ENCODE peak calls at places on chromosome 21, in six cellular contexts. Q is bronchial epithelial cell, E is AG04450, B is choroid plexus epithelial cell, S is fibroblast of villous mesenchyme, A is astrocyte of the spinal cord. U is an unnamed sample.
A peak's percentile ranks its signal among the peaks of the same experiment; 100 is the strongest.

GRCh38 chr21:35974801-35975200 is 85.5 kb downstream of the SETD4 start:
- DNase-seq in B (peak; percentile 12), Q (peak; percentile 34), E (no peak), A (peak; percentile 66), S (peak; percentile 28), U (no peak)

GRCh38 chr21:39913651-39914145 is 46.5 kb downstream of the PCP4 start:
- DNase-seq in B (no peak), A (no peak), S (no peak), Q (no peak), E (no peak), U (no peak)

GRCh38 chr21:39232926-39233325 is 49.7 kb upstream of the PSMG1 start:
- DNase-seq in Q (no peak), E (no peak), A (peak; percentile 10), S (peak; percentile 33), B (peak; percentile 43), U (no peak)

GRCh38 chr21:41403966-41404365 is 22.1 kb upstream of the MX1 start:
- DNase-seq in A (no peak), E (no peak), B (no peak), S (no peak), Q (no peak), U (no peak)

GRCh38 chr21:43325036-43325435 is 101.9 kb downstream of the SIK1 start:
- DNase-seq in Q (no peak), B (no peak), E (no peak), S (no peak), A (no peak), U (no peak)

GRCh38 chr21:38993561-38993960 is 187.8 kb downstream of the ETS2 start:
- DNase-seq in A (peak; percentile 86), B (peak; percentile 91), Q (peak; percentile 99), E (peak; percentile 68), S (peak; percentile 85), U (peak; percentile 80)

GRCh38 chr21:18142639-18143038 is 102.0 kb upstream of the CHODL start:
- DNase-seq in Q (no peak), E (no peak), B (no peak), S (no peak), A (no peak), U (no peak)

GRCh38 chr21:42031816-42032215 is 21.7 kb upstream of the ZBTB21 start:
- DNase-seq in Q (no peak), A (no peak), S (no peak), B (no peak), E (no peak), U (no peak)

GRCh38 chr21:32413697-32414578 is 1.4 kb downstream of the EVA1C start:
- DNase-seq in S (peak; percentile 75), Q (peak; percentile 40), B (peak; percentile 47), E (no peak), A (peak; percentile 69), U (no peak)

GRCh38 chr21:31559368-31560119 is 99.9 kb upstream of the SOD1 start:
- DNase-seq in S (peak; percentile 68), B (peak; percentile 98), A (peak; percentile 97), E (peak; percentile 42), Q (peak; percentile 83), U (no peak)

GRCh38 chr21:33029975-33030461 is 4.3 kb downstream of the OLIG2 start:
- DNase-seq in E (no peak), S (no peak), B (no peak), Q (no peak), A (no peak), U (no peak)

GRCh38 chr21:39869141-39869818 is 2.0 kb downstream of the PCP4 start:
- DNase-seq in E (no peak), Q (no peak), S (no peak), A (no peak), B (no peak), U (no peak)

GRCh38 chr21:33348728-33349127 is 24.0 kb downstream of the IFNAR1 start:
- DNase-seq in Q (no peak), E (no peak), A (peak; percentile 21), S (no peak), B (peak; percentile 45), U (no peak)

GRCh38 chr21:20822559-20823133 is 175.6 kb upstream of the NCAM2 start:
- DNase-seq in E (no peak), S (no peak), A (no peak), B (peak; percentile 50), Q (no peak), U (no peak)

GRCh38 chr21:14366998-14367397 is 15.9 kb downstream of the HSPA13 start:
- DNase-seq in E (no peak), A (no peak), S (no peak), B (no peak), Q (no peak), U (no peak)

GRCh38 chr21:41024341-41025056 is 143.5 kb upstream of the BACE2 start:
- DNase-seq in E (no peak), Q (no peak), S (no peak), A (peak; percentile 28), B (no peak), U (no peak)

GRCh38 chr21:37565530-37566223 is 199.1 kb downstream of the DYRK1A start:
- DNase-seq in E (no peak), B (peak; percentile 49), A (peak; percentile 46), Q (no peak), S (peak; percentile 80), U (peak; percentile 40)

GRCh38 chr21:41956926-41957729 is 3.3 kb upstream of the C2CD2 start:
- DNase-seq in B (peak; percentile 85), Q (peak; percentile 54), A (peak; percentile 74), S (peak; percentile 79), E (peak; percentile 50), U (peak; percentile 77)

GRCh38 chr21:17451364-17451869 is 61.4 kb upstream of the CXADR start:
- DNase-seq in E (peak; percentile 50), S (peak; percentile 81), A (peak; percentile 76), B (peak; percentile 80), Q (peak; percentile 87), U (peak; percentile 58)

GRCh38 chr21:42309753-42310213 is 5.4 kb downstream of the TFF3 start:
- DNase-seq in Q (peak; percentile 17), A (peak; percentile 4), E (no peak), S (peak; percentile 8), B (peak; percentile 34), U (no peak)

GRCh38 chr21:39556176-39556575 is 56.6 kb upstream of the B3GALT5 start:
- DNase-seq in S (no peak), Q (no peak), B (no peak), A (no peak), E (no peak), U (no peak)

GRCh38 chr21:35400233-35400939 is 351.3 kb upstream of the RUNX1 start:
- DNase-seq in A (peak; percentile 80), E (peak; percentile 11), Q (peak; percentile 80), B (peak; percentile 87), S (peak; percentile 77), U (peak; percentile 39)

DNA sequence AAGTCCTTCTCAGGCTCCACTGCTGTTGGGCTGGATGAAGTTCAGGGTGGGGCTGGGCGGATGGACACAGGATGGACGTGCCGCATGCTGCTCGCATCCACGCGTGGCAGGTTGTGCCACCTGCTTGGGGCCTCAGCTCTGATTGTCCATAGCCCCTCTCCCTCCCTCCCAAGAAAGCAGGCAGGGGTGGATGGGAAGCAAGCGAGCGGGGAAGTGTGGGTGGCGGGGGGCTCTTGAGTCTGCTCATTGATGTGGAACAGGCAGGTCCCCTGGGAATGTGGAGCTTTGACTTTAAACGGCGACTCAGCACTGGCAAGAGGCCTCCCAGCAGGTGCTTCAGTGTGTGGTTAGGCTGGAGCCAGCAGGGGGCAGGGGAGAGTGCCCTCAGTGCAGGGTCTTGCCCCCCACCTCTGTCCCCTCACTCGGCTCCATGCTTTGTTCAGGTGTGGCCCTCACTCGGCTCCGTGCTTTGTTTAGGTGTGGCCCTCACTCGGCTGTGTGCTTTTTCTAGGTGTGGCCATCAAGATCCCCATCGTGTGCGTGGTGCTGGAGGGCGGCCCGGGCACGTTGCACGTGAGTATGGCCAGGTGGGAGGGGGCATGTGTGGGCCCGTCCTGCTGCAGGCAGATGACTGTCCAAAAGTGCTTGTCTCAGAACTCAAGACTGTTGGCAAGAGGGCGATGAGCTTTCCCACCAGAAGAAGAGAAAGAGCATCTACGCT is 23.9 kb downstream of the TRPM2 start:
- DNase-seq in Q (no peak), B (no peak), E (no peak), A (no peak), S (no peak), U (no peak)
- TF ChIP-seq CTCF in Q (no peak), B (no peak), E (no peak), A (no peak), S (no peak), U (no peak)

DNA sequence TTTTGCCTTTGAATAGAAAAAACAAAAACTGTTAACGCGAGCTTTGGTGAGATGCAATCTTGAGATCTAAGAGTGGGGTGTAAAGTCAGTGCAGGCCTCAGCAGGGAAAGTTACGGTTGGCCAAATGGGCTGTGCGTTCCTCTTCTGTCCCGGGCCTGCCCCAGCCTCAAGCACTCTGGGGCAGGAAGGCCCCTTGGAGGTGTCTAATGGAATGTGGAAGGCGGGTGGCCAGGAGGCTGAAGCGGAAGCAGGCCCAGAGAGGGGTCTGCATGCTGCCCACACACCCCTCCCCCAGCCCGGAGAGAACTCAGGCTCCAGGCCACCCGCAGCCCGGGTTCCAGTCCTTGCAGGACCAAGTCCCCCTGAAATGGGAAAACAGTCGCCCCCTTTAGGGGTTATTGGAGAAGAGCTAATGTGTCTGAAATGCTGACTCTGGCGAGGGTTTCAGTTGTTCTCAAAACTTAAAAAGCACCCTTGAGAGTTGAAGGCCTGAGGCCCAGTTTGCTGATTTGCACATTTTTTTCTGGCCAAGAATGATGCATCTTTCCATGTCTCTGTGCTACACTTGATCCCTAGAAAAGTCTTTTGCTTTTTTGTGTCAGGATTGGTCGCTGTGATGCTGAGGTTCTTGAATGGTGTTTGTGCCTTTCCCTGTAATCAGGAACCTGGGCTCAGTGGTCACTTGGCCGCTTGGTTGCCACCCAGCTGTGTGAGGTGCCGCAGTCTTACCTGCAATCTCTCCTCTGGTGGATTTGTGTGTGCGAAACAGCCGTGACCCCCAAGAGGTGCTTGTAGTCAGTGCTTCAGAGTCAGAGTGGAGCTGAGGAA is 2.0 kb downstream of the COL18A1 start:
- DNase-seq in B (peak; percentile 38), Q (no peak), E (no peak), S (no peak), A (peak; percentile 46), U (no peak)
- TF ChIP-seq CTCF in B (peak; percentile 18), Q (no peak), E (no peak), S (no peak), A (peak; percentile 20), U (no peak)

GRCh38 chr21:34367320-34367935 is 3.6 kb downstream of the KCNE2 start:
- DNase-seq in Q (peak; percentile 81), E (peak; percentile 55), A (peak; percentile 77), S (peak; percentile 80), B (peak; percentile 86), U (peak; percentile 92)
- TF ChIP-seq CTCF in Q (peak; percentile 57), E (peak; percentile 90), A (peak; percentile 90), S (peak; percentile 84), B (peak; percentile 85), U (peak; percentile 87)

DNA sequence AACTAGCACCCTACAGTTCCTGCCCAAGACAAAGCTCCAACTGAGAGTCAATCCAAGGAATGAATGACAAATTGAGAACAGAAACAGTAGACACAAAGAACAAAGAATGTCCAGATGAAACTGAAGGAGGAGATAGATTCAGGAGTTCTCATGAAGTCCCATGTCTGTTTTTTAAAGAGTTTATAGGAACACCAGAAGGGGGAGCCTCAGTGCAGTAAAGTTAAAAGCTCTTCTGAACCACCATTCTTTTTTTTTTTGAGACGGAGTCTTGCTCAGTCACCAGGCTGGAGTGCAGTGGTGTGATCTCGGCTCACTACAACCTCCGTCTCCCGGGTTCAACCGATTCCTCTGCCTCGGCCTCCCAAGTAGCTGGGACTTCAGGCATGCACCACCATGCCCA is 323.6 kb downstream of the MRPL39 start:
- DNase-seq in B (peak; percentile 77), A (peak; percentile 37), E (peak; percentile 7), S (peak; percentile 28), Q (peak; percentile 1), U (peak; percentile 39)
- TF ChIP-seq CTCF in B (peak; percentile 61), A (peak; percentile 51), E (peak; percentile 53), S (peak; percentile 24), Q (peak; percentile 11), U (peak; percentile 81)

GRCh38 chr21:27213328-27213727 is 246.4 kb upstream of the ADAMTS5 start:
- DNase-seq in A (no peak), B (peak; percentile 72), S (peak; percentile 59), Q (peak; percentile 21), E (no peak), U (peak; percentile 10)
- TF ChIP-seq CTCF in A (peak; percentile 42), B (peak; percentile 69), S (peak; percentile 51), Q (no peak), E (peak; percentile 56), U (peak; percentile 56)

U was measured in HFFc6.